ENCODE peak calls at places on chromosomes 7 and 10, in seven cellular contexts. One of them, this sample, is unnamed. For H3K36me3, the result is how much of the 10 kb centered on the place peaks cover.

GRCh38 chr10:2111936-2112335 is 374.6 kb upstream of the ADARB2 start:
- DNase-seq in lung: no peak
- DNase-seq in neuronal stem cell: no peak
- DNase-seq in left ventricle myocardium inferior: no peak
- DNase-seq in SK-N-MC: no peak
- DNase-seq in mesendoderm: peak
- DNase-seq in brain microvascular endothelial cell: peak
- DNase-seq in this sample: peak

GRCh38 chr7:80348221-80348620 is 163.6 kb downstream of the GNAT3 start:
- DNase-seq in lung: no peak
- DNase-seq in SK-N-MC: no peak
- DNase-seq in mesendoderm: no peak
- DNase-seq in neuronal stem cell: no peak
- DNase-seq in brain microvascular endothelial cell: no peak
- DNase-seq in left ventricle myocardium inferior: no peak
- DNase-seq in this sample: peak

GRCh38 chr10:13453896-13454295 is 74.9 kb downstream of the BEND7 start:
- DNase-seq in left ventricle myocardium inferior: no peak
- DNase-seq in neuronal stem cell: no peak
- DNase-seq in SK-N-MC: no peak
- DNase-seq in brain microvascular endothelial cell: no peak
- DNase-seq in lung: peak
- DNase-seq in mesendoderm: no peak
- DNase-seq in this sample: peak

GRCh38 chr10:103605359-103606156 is 112.1 kb downstream of the NEURL1 start:
- DNase-seq in left ventricle myocardium inferior: no peak
- DNase-seq in mesendoderm: peak
- DNase-seq in neuronal stem cell: no peak
- DNase-seq in lung: peak
- DNase-seq in brain microvascular endothelial cell: peak
- DNase-seq in SK-N-MC: no peak
- DNase-seq in this sample: peak

GRCh38 chr10:97762816-97763215 is 9.0 kb downstream of the SFRP5 start:
- DNase-seq in neuronal stem cell: peak
- DNase-seq in left ventricle myocardium inferior: peak
- DNase-seq in lung: no peak
- DNase-seq in mesendoderm: peak
- DNase-seq in brain microvascular endothelial cell: peak
- DNase-seq in SK-N-MC: no peak
- DNase-seq in this sample: no peak

GRCh38 chr7:97381815-97382214 is 264.3 kb downstream of the SDHAF3 start:
- DNase-seq in lung: no peak
- DNase-seq in SK-N-MC: no peak
- DNase-seq in neuronal stem cell: no peak
- DNase-seq in mesendoderm: no peak
- DNase-seq in left ventricle myocardium inferior: no peak
- DNase-seq in brain microvascular endothelial cell: no peak
- DNase-seq in this sample: no peak

GRCh38 chr10:26486985-26487850 is 49.1 kb downstream of the APBB1IP start:
- DNase-seq in mesendoderm: peak
- DNase-seq in brain microvascular endothelial cell: peak
- DNase-seq in lung: no peak
- DNase-seq in SK-N-MC: no peak
- DNase-seq in neuronal stem cell: no peak
- DNase-seq in left ventricle myocardium inferior: no peak
- DNase-seq in this sample: peak

GRCh38 chr7:37234928-37235327 is 213.7 kb downstream of the ELMO1 start:
- DNase-seq in brain microvascular endothelial cell: no peak
- DNase-seq in mesendoderm: peak
- DNase-seq in left ventricle myocardium inferior: no peak
- DNase-seq in neuronal stem cell: peak
- DNase-seq in SK-N-MC: no peak
- DNase-seq in lung: no peak
- DNase-seq in this sample: peak

GRCh38 chr7:115127399-115128021 is 205.6 kb downstream of the MDFIC start:
- DNase-seq in SK-N-MC: no peak
- DNase-seq in neuronal stem cell: no peak
- DNase-seq in left ventricle myocardium inferior: no peak
- DNase-seq in brain microvascular endothelial cell: no peak
- DNase-seq in mesendoderm: no peak
- DNase-seq in lung: no peak
- DNase-seq in this sample: peak

GRCh38 chr10:126166797-126167196 is 221.5 kb downstream of the ADAM12 start:
- DNase-seq in mesendoderm: no peak
- DNase-seq in neuronal stem cell: no peak
- DNase-seq in brain microvascular endothelial cell: no peak
- DNase-seq in left ventricle myocardium inferior: no peak
- DNase-seq in lung: no peak
- DNase-seq in SK-N-MC: no peak
- DNase-seq in this sample: peak

GRCh38 chr7:149496642-149497391 is 792 bp downstream of the ZNF746 start:
- DNase-seq in brain microvascular endothelial cell: peak
- DNase-seq in left ventricle myocardium inferior: peak
- DNase-seq in lung: peak
- DNase-seq in mesendoderm: peak
- DNase-seq in SK-N-MC: no peak
- DNase-seq in neuronal stem cell: peak
- DNase-seq in this sample: peak

GRCh38 chr10:58385784-58386112 is 538 bp downstream of the TFAM start:
- DNase-seq in mesendoderm: peak
- DNase-seq in brain microvascular endothelial cell: peak
- DNase-seq in neuronal stem cell: peak
- DNase-seq in lung: peak
- DNase-seq in SK-N-MC: no peak
- DNase-seq in left ventricle myocardium inferior: no peak
- DNase-seq in this sample: peak

GRCh38 chr7:17599733-17600685 is 301.6 kb downstream of the AHR start:
- DNase-seq in lung: no peak
- DNase-seq in mesendoderm: no peak
- DNase-seq in SK-N-MC: no peak
- DNase-seq in neuronal stem cell: no peak
- DNase-seq in left ventricle myocardium inferior: no peak
- DNase-seq in brain microvascular endothelial cell: peak
- DNase-seq in this sample: peak

GRCh38 chr7:158030071-158030470 is 557.6 kb downstream of the PTPRN2 start:
- DNase-seq in brain microvascular endothelial cell: no peak
- DNase-seq in lung: no peak
- DNase-seq in left ventricle myocardium inferior: no peak
- DNase-seq in neuronal stem cell: no peak
- DNase-seq in mesendoderm: no peak
- DNase-seq in SK-N-MC: no peak
- DNase-seq in this sample: no peak

GRCh38 chr10:101558206-101558605 is 29.9 kb downstream of the POLL start:
- DNase-seq in lung: no peak
- DNase-seq in mesendoderm: no peak
- DNase-seq in brain microvascular endothelial cell: no peak
- DNase-seq in neuronal stem cell: no peak
- DNase-seq in SK-N-MC: no peak
- DNase-seq in left ventricle myocardium inferior: no peak
- DNase-seq in this sample: peak

GRCh38 chr7:130154501-130155317 is 50.5 kb downstream of the TMEM209 start:
- DNase-seq in neuronal stem cell: no peak
- DNase-seq in SK-N-MC: no peak
- DNase-seq in lung: no peak
- DNase-seq in left ventricle myocardium inferior: no peak
- DNase-seq in mesendoderm: peak
- DNase-seq in brain microvascular endothelial cell: no peak
- DNase-seq in this sample: no peak

GRCh38 chr10:29841724-29842649 is 207.2 kb upstream of the SVIL start:
- DNase-seq in left ventricle myocardium inferior: peak
- DNase-seq in SK-N-MC: no peak
- DNase-seq in neuronal stem cell: no peak
- DNase-seq in lung: peak
- DNase-seq in brain microvascular endothelial cell: peak
- DNase-seq in mesendoderm: peak
- DNase-seq in this sample: peak

GRCh38 chr7:2930310-2931033 is 86.4 kb upstream of the GNA12 start:
- DNase-seq in neuronal stem cell: no peak
- DNase-seq in brain microvascular endothelial cell: no peak
- DNase-seq in lung: no peak
- DNase-seq in SK-N-MC: no peak
- DNase-seq in mesendoderm: no peak
- DNase-seq in left ventricle myocardium inferior: peak
- DNase-seq in this sample: no peak

GRCh38 chr10:34405611-34406462 is 409.3 kb downstream of the PARD3 start:
- DNase-seq in neuronal stem cell: no peak
- DNase-seq in left ventricle myocardium inferior: no peak
- DNase-seq in lung: no peak
- DNase-seq in SK-N-MC: no peak
- DNase-seq in brain microvascular endothelial cell: no peak
- DNase-seq in mesendoderm: no peak
- DNase-seq in this sample: peak

GRCh38 chr10:71217266-71218045 is 5.1 kb downstream of the UNC5B start:
- DNase-seq in lung: no peak
- DNase-seq in neuronal stem cell: no peak
- DNase-seq in brain microvascular endothelial cell: no peak
- DNase-seq in SK-N-MC: no peak
- DNase-seq in mesendoderm: peak
- DNase-seq in left ventricle myocardium inferior: no peak
- DNase-seq in this sample: peak

GRCh38 chr7:128030999-128031681 is at the start of gene LRRC4:
- DNase-seq in mesendoderm: peak
- DNase-seq in brain microvascular endothelial cell: no peak
- DNase-seq in SK-N-MC: no peak
- DNase-seq in neuronal stem cell: peak
- DNase-seq in left ventricle myocardium inferior: no peak
- DNase-seq in lung: no peak
- DNase-seq in this sample: peak

GRCh38 chr7:128031901-128032604 is 816 bp upstream of the LRRC4 start:
- DNase-seq in lung: no peak
- DNase-seq in left ventricle myocardium inferior: peak
- DNase-seq in SK-N-MC: peak
- DNase-seq in brain microvascular endothelial cell: peak
- DNase-seq in neuronal stem cell: peak
- DNase-seq in mesendoderm: peak
- DNase-seq in this sample: peak

GRCh38 chr7:128032605-128033235 is 1.5 kb upstream of the LRRC4 start:
- DNase-seq in mesendoderm: peak
- DNase-seq in brain microvascular endothelial cell: no peak
- DNase-seq in SK-N-MC: no peak
- DNase-seq in lung: no peak
- DNase-seq in left ventricle myocardium inferior: peak
- DNase-seq in neuronal stem cell: peak
- DNase-seq in this sample: no peak

GRCh38 chr7:128029405-128029995 is 1.7 kb downstream of the LRRC4 start:
- DNase-seq in SK-N-MC: no peak
- DNase-seq in lung: no peak
- DNase-seq in neuronal stem cell: no peak
- DNase-seq in brain microvascular endothelial cell: no peak
- DNase-seq in mesendoderm: no peak
- DNase-seq in left ventricle myocardium inferior: no peak
- DNase-seq in this sample: no peak

GRCh38 chr7:128030263-128030998 is 806 bp downstream of the LRRC4 start:
- DNase-seq in lung: no peak
- DNase-seq in mesendoderm: peak
- DNase-seq in SK-N-MC: no peak
- DNase-seq in brain microvascular endothelial cell: no peak
- DNase-seq in left ventricle myocardium inferior: no peak
- DNase-seq in neuronal stem cell: no peak
- DNase-seq in this sample: no peak
- H3K4me3 ChIP-seq in lung: peak
- H3K4me3 ChIP-seq in mesendoderm: peak
- H3K4me3 ChIP-seq in SK-N-MC: peak
- H3K4me3 ChIP-seq in brain microvascular endothelial cell: peak
- H3K4me3 ChIP-seq in left ventricle myocardium inferior: peak
- H3K4me3 ChIP-seq in neuronal stem cell: peak
- H3K4me3 ChIP-seq in this sample: peak

GRCh38 chr7:103094102-103094501 is 19.2 kb downstream of the ARMC10 start:
- DNase-seq in mesendoderm: no peak
- DNase-seq in left ventricle myocardium inferior: no peak
- DNase-seq in neuronal stem cell: no peak
- DNase-seq in SK-N-MC: no peak
- DNase-seq in lung: no peak
- DNase-seq in brain microvascular endothelial cell: no peak
- DNase-seq in this sample: no peak
- H3K36me3 ChIP-seq in mesendoderm: under half
- H3K36me3 ChIP-seq in left ventricle myocardium inferior: half or more
- H3K36me3 ChIP-seq in neuronal stem cell: under half
- H3K36me3 ChIP-seq in SK-N-MC: under half
- H3K36me3 ChIP-seq in lung: under half
- H3K36me3 ChIP-seq in brain microvascular endothelial cell: under half
- H3K36me3 ChIP-seq in this sample: under half

GRCh38 chr10:73358331-73359279 is at the start of gene CFAP70:
- DNase-seq in SK-N-MC: peak
- DNase-seq in mesendoderm: peak
- DNase-seq in left ventricle myocardium inferior: peak
- DNase-seq in lung: peak
- DNase-seq in neuronal stem cell: peak
- DNase-seq in brain microvascular endothelial cell: peak
- DNase-seq in this sample: peak
- H3K4me3 ChIP-seq in SK-N-MC: peak
- H3K4me3 ChIP-seq in mesendoderm: peak
- H3K4me3 ChIP-seq in left ventricle myocardium inferior: peak
- H3K4me3 ChIP-seq in lung: peak
- H3K4me3 ChIP-seq in neuronal stem cell: peak
- H3K4me3 ChIP-seq in brain microvascular endothelial cell: peak
- H3K4me3 ChIP-seq in this sample: peak

GRCh38 chr7:6691609-6692106 is 15.1 kb downstream of the ZNF12 start:
- DNase-seq in neuronal stem cell: no peak
- DNase-seq in mesendoderm: peak
- DNase-seq in lung: no peak
- DNase-seq in brain microvascular endothelial cell: no peak
- DNase-seq in SK-N-MC: no peak
- DNase-seq in left ventricle myocardium inferior: no peak
- DNase-seq in this sample: peak

GRCh38 chr7:6691103-6691502 is 15.6 kb downstream of the ZNF12 start:
- DNase-seq in left ventricle myocardium inferior: no peak
- DNase-seq in brain microvascular endothelial cell: no peak
- DNase-seq in lung: no peak
- DNase-seq in SK-N-MC: no peak
- DNase-seq in mesendoderm: peak
- DNase-seq in neuronal stem cell: no peak
- DNase-seq in this sample: no peak
- H3K36me3 ChIP-seq in left ventricle myocardium inferior: half or more
- H3K36me3 ChIP-seq in brain microvascular endothelial cell: half or more
- H3K36me3 ChIP-seq in lung: half or more
- H3K36me3 ChIP-seq in SK-N-MC: half or more
- H3K36me3 ChIP-seq in mesendoderm: under half
- H3K36me3 ChIP-seq in neuronal stem cell: under half
- H3K36me3 ChIP-seq in this sample: under half

GRCh38 chr10:804191-804781 is 114.8 kb upstream of the DIP2C start:
- DNase-seq in left ventricle myocardium inferior: no peak
- DNase-seq in SK-N-MC: no peak
- DNase-seq in mesendoderm: no peak
- DNase-seq in brain microvascular endothelial cell: no peak
- DNase-seq in lung: no peak
- DNase-seq in neuronal stem cell: no peak
- DNase-seq in this sample: no peak
- H3K4me3 ChIP-seq in left ventricle myocardium inferior: no peak
- H3K4me3 ChIP-seq in SK-N-MC: no peak
- H3K4me3 ChIP-seq in mesendoderm: no peak
- H3K4me3 ChIP-seq in brain microvascular endothelial cell: no peak
- H3K4me3 ChIP-seq in lung: no peak
- H3K4me3 ChIP-seq in neuronal stem cell: no peak
- H3K4me3 ChIP-seq in this sample: no peak